ENCODE peak calls at places on chromosomes 2 and 18, in five cellular contexts. I is transverse colon; Y is lung; F is activated CD4-positive, alpha-beta T cell treated with anti-CD3 and anti-CD28 coated beads for 4 hours; J is astrocyte of the spinal cord. Z is an unnamed sample.

GRCh38 chr18:24322594-24323136 is 75.0 kb downstream of the OSBPL1A start:
- DNase-seq in I (no peak), Y (no peak), F (no peak), J (peak; percentile 41), Z (no peak)

GRCh38 chr18:38427234-38427633 is 861.6 kb upstream of the CELF4 start:
- DNase-seq in I (no peak), Y (no peak), F (no peak), J (no peak), Z (no peak)

GRCh38 chr2:38750793-38751042 is 443 bp downstream of the SRSF7 start:
- DNase-seq in I (peak; percentile 73), Y (peak; percentile 67), F (peak; percentile 72), J (no peak), Z (no peak)

GRCh38 chr18:63152096-63152495 is 167.5 kb downstream of the BCL2 start:
- DNase-seq in I (no peak), Y (no peak), F (peak; percentile 34), J (no peak), Z (no peak)

GRCh38 chr18:61869631-61870030 is 23.2 kb downstream of the RNF152 start:
- DNase-seq in I (no peak), Y (no peak), F (no peak), J (no peak), Z (no peak)

GRCh38 chr2:219453691-219454131 is 19.1 kb downstream of the SPEG start:
- DNase-seq in I (peak; percentile 75), Y (no peak), F (no peak), J (peak; percentile 96), Z (no peak)

GRCh38 chr18:65751145-65752085 is 603 bp downstream of the CDH7 start:
- DNase-seq in I (no peak), Y (no peak), F (no peak), J (no peak), Z (no peak)

GRCh38 chr2:21047161-21048009 is 3.5 kb upstream of the APOB start:
- DNase-seq in I (no peak), Y (no peak), F (no peak), J (no peak), Z (no peak)

GRCh38 chr2:195612515-195613495 is 44.2 kb upstream of the SLC39A10 start:
- DNase-seq in I (no peak), Y (peak; percentile 32), F (no peak), J (peak; percentile 83), Z (no peak)

GRCh38 chr2:20016346-20016745 is 3.9 kb upstream of the MATN3 start:
- DNase-seq in I (no peak), Y (no peak), F (no peak), J (no peak), Z (no peak)

GRCh38 chr2:120605231-120605935 is 130.3 kb upstream of the GLI2 start:
- DNase-seq in I (no peak), Y (peak; percentile 49), F (no peak), J (no peak), Z (no peak)

GRCh38 chr2:27655155-27655951 is 8.1 kb downstream of the SUPT7L start:
- DNase-seq in I (no peak), Y (no peak), F (no peak), J (peak; percentile 93), Z (no peak)

GRCh38 chr2:109046925-109047508 is 58.0 kb upstream of the EDAR start:
- DNase-seq in I (no peak), Y (no peak), F (no peak), J (no peak), Z (no peak)

GRCh38 chr2:223467194-223467593 is 135.0 kb downstream of the SCG2 start:
- DNase-seq in I (no peak), Y (no peak), F (no peak), J (no peak), Z (no peak)

GRCh38 chr2:218883491-218884490 is 3.1 kb downstream of the WNT10A start:
- DNase-seq in I (peak; percentile 44), Y (no peak), F (peak; percentile 54), J (no peak), Z (no peak)

GRCh38 chr2:215338883-215339679 is 27.2 kb downstream of the ATIC start:
- DNase-seq in I (no peak), Y (no peak), F (no peak), J (no peak), Z (no peak)

GRCh38 chr2:127984551-127984950 is 43.3 kb downstream of the SAP130 start:
- DNase-seq in I (no peak), Y (no peak), F (no peak), J (no peak), Z (no peak)

GRCh38 chr2:176473177-176473576 is 203.9 kb downstream of the MTX2 start:
- DNase-seq in I (peak; percentile 18), Y (peak; percentile 34), F (no peak), J (peak; percentile 32), Z (no peak)

GRCh38 chr2:98148968-98149697 is 62.2 kb downstream of the VWA3B start:
- DNase-seq in I (no peak), Y (no peak), F (no peak), J (peak; percentile 76), Z (no peak)

GRCh38 chr2:118696786-118697465 is 150.5 kb downstream of the EN1 start:
- DNase-seq in I (no peak), Y (no peak), F (no peak), J (peak; percentile 25), Z (no peak)

GRCh38 chr2:18976112-18976961 is 382.1 kb downstream of the OSR1 start:
- DNase-seq in I (peak; percentile 15), Y (no peak), F (no peak), J (peak; percentile 91), Z (no peak)

GRCh38 chr2:23419171-23420090 is 34.5 kb downstream of the KLHL29 start:
- DNase-seq in I (no peak), Y (no peak), F (no peak), J (no peak), Z (no peak)

GRCh38 chr2:186716899-186717811 is 23.3 kb downstream of the FAM171B start:
- DNase-seq in I (no peak), Y (no peak), F (no peak), J (peak; percentile 9), Z (no peak)

GRCh38 chr2:152718909-152719645 is 657 bp downstream of the ARL6IP6 start:
- DNase-seq in I (peak; percentile 81), Y (peak; percentile 52), F (no peak), J (peak; percentile 48), Z (peak; percentile 25)

GRCh38 chr2:19357383-19358241 is 811 bp downstream of the OSR1 start:
- DNase-seq in I (peak; percentile 42), Y (no peak), F (no peak), J (peak; percentile 37), Z (no peak)

GRCh38 chr2:134327367-134327766 is 73.5 kb downstream of the MGAT5 start:
- DNase-seq in I (no peak), Y (no peak), F (no peak), J (no peak), Z (no peak)

GRCh38 chr2:214651451-214651850 is 158.0 kb downstream of the BARD1 start:
- DNase-seq in I (no peak), Y (no peak), F (no peak), J (peak; percentile 20), Z (no peak)

GRCh38 chr2:71006955-71007799 is 12.5 kb upstream of the TEX261 start:
- DNase-seq in I (no peak), Y (no peak), F (no peak), J (no peak), Z (peak; percentile 15)

GRCh38 chr2:202178342-202178958 is 59.9 kb downstream of the SUMO1 start:
- DNase-seq in I (peak; percentile 47), Y (peak; percentile 58), F (peak; percentile 36), J (peak; percentile 81), Z (peak; percentile 31)

GRCh38 chr2:74440005-74440377 is 1.7 kb downstream of the RTKN start:
- DNase-seq in I (peak; percentile 54), Y (no peak), F (no peak), J (peak; percentile 51), Z (no peak)

Z was measured in SW 1271.